ENCODE peak calls at places on chromosomes 16 and 17, in nine cellular contexts. One of them, this sample, is unnamed.
A peak's percentile ranks its signal among the peaks of the same experiment; 100 is the strongest.

GRCh38 chr17:74454197-74455024 is 12.0 kb upstream of the CD300A start:
- DNase-seq in activated CD4-positive, CD25-positive, alpha-beta regulatory T cell: no peak
- DNase-seq in activated CD4-positive, alpha-beta memory T cell treated with anti-CD3 and anti-CD28 coated beads, Interleukin-2, amount 10 ng/mL, durations not matched to agents 7 days and 5 days: no peak
- DNase-seq in amniotic epithelial cell: peak; percentile 55
- DNase-seq in Peyer's patch: no peak
- DNase-seq in left cardiac atrium: peak; percentile 94
- DNase-seq in aorta: peak; percentile 96
- DNase-seq in LoVo: no peak
- DNase-seq in activated CD4-positive, alpha-beta T cell treated with anti-CD3 and anti-CD28 coated beads for 48 hours: no peak
- DNase-seq in this sample: peak; percentile 66

GRCh38 chr17:50931003-50931878 is 65.1 kb upstream of the TOB1 start:
- DNase-seq in activated CD4-positive, alpha-beta memory T cell treated with anti-CD3 and anti-CD28 coated beads, Interleukin-2, amount 10 ng/mL, durations not matched to agents 7 days and 5 days: peak; percentile 53
- DNase-seq in left cardiac atrium: peak; percentile 91
- DNase-seq in amniotic epithelial cell: peak; percentile 90
- DNase-seq in activated CD4-positive, alpha-beta T cell treated with anti-CD3 and anti-CD28 coated beads for 48 hours: peak; percentile 53
- DNase-seq in LoVo: no peak
- DNase-seq in activated CD4-positive, CD25-positive, alpha-beta regulatory T cell: peak; percentile 20
- DNase-seq in Peyer's patch: peak; percentile 49
- DNase-seq in aorta: peak; percentile 96
- DNase-seq in this sample: no peak

GRCh38 chr17:73616873-73617430 is 27.3 kb downstream of the SDK2 start:
- DNase-seq in activated CD4-positive, CD25-positive, alpha-beta regulatory T cell: no peak
- DNase-seq in activated CD4-positive, alpha-beta memory T cell treated with anti-CD3 and anti-CD28 coated beads, Interleukin-2, amount 10 ng/mL, durations not matched to agents 7 days and 5 days: no peak
- DNase-seq in amniotic epithelial cell: no peak
- DNase-seq in left cardiac atrium: no peak
- DNase-seq in activated CD4-positive, alpha-beta T cell treated with anti-CD3 and anti-CD28 coated beads for 48 hours: no peak
- DNase-seq in LoVo: no peak
- DNase-seq in aorta: no peak
- DNase-seq in Peyer's patch: no peak
- DNase-seq in this sample: no peak

GRCh38 chr17:72576289-72576759 is 455.5 kb downstream of the SOX9 start:
- DNase-seq in activated CD4-positive, alpha-beta memory T cell treated with anti-CD3 and anti-CD28 coated beads, Interleukin-2, amount 10 ng/mL, durations not matched to agents 7 days and 5 days: no peak
- DNase-seq in aorta: no peak
- DNase-seq in amniotic epithelial cell: no peak
- DNase-seq in left cardiac atrium: no peak
- DNase-seq in Peyer's patch: no peak
- DNase-seq in LoVo: no peak
- DNase-seq in activated CD4-positive, alpha-beta T cell treated with anti-CD3 and anti-CD28 coated beads for 48 hours: no peak
- DNase-seq in activated CD4-positive, CD25-positive, alpha-beta regulatory T cell: no peak
- DNase-seq in this sample: no peak

GRCh38 chr16:55323637-55324490 is at the start of gene IRX6:
- DNase-seq in aorta: peak; percentile 81
- DNase-seq in left cardiac atrium: no peak
- DNase-seq in amniotic epithelial cell: no peak
- DNase-seq in activated CD4-positive, alpha-beta memory T cell treated with anti-CD3 and anti-CD28 coated beads, Interleukin-2, amount 10 ng/mL, durations not matched to agents 7 days and 5 days: no peak
- DNase-seq in activated CD4-positive, CD25-positive, alpha-beta regulatory T cell: no peak
- DNase-seq in activated CD4-positive, alpha-beta T cell treated with anti-CD3 and anti-CD28 coated beads for 48 hours: no peak
- DNase-seq in Peyer's patch: no peak
- DNase-seq in LoVo: no peak
- DNase-seq in this sample: no peak

GRCh38 chr17:63700528-63701441 is 860 bp upstream of the LIMD2 start:
- DNase-seq in activated CD4-positive, alpha-beta memory T cell treated with anti-CD3 and anti-CD28 coated beads, Interleukin-2, amount 10 ng/mL, durations not matched to agents 7 days and 5 days: peak; percentile 65
- DNase-seq in aorta: peak; percentile 93
- DNase-seq in LoVo: no peak
- DNase-seq in activated CD4-positive, CD25-positive, alpha-beta regulatory T cell: peak; percentile 49
- DNase-seq in left cardiac atrium: peak; percentile 87
- DNase-seq in Peyer's patch: peak; percentile 66
- DNase-seq in activated CD4-positive, alpha-beta T cell treated with anti-CD3 and anti-CD28 coated beads for 48 hours: peak; percentile 65
- DNase-seq in amniotic epithelial cell: peak; percentile 49
- DNase-seq in this sample: no peak

GRCh38 chr17:40485851-40486512 is 15.4 kb downstream of the TNS4 start:
- DNase-seq in Peyer's patch: no peak
- DNase-seq in activated CD4-positive, alpha-beta memory T cell treated with anti-CD3 and anti-CD28 coated beads, Interleukin-2, amount 10 ng/mL, durations not matched to agents 7 days and 5 days: peak; percentile 34
- DNase-seq in amniotic epithelial cell: peak; percentile 100
- DNase-seq in activated CD4-positive, alpha-beta T cell treated with anti-CD3 and anti-CD28 coated beads for 48 hours: peak; percentile 52
- DNase-seq in LoVo: peak; percentile 53
- DNase-seq in left cardiac atrium: peak; percentile 57
- DNase-seq in activated CD4-positive, CD25-positive, alpha-beta regulatory T cell: no peak
- DNase-seq in aorta: no peak
- DNase-seq in this sample: peak; percentile 88

GRCh38 chr16:88759245-88759975 is 25.6 kb downstream of the PIEZO1 start:
- DNase-seq in LoVo: no peak
- DNase-seq in activated CD4-positive, CD25-positive, alpha-beta regulatory T cell: no peak
- DNase-seq in amniotic epithelial cell: peak; percentile 63
- DNase-seq in Peyer's patch: peak; percentile 64
- DNase-seq in left cardiac atrium: peak; percentile 75
- DNase-seq in activated CD4-positive, alpha-beta memory T cell treated with anti-CD3 and anti-CD28 coated beads, Interleukin-2, amount 10 ng/mL, durations not matched to agents 7 days and 5 days: peak; percentile 73
- DNase-seq in activated CD4-positive, alpha-beta T cell treated with anti-CD3 and anti-CD28 coated beads for 48 hours: peak; percentile 48
- DNase-seq in aorta: no peak
- DNase-seq in this sample: no peak

GRCh38 chr16:48126801-48127644 is 28.8 kb downstream of the ABCC12 start:
- DNase-seq in LoVo: no peak
- DNase-seq in amniotic epithelial cell: peak; percentile 100
- DNase-seq in activated CD4-positive, alpha-beta memory T cell treated with anti-CD3 and anti-CD28 coated beads, Interleukin-2, amount 10 ng/mL, durations not matched to agents 7 days and 5 days: no peak
- DNase-seq in activated CD4-positive, CD25-positive, alpha-beta regulatory T cell: no peak
- DNase-seq in aorta: no peak
- DNase-seq in left cardiac atrium: no peak
- DNase-seq in Peyer's patch: no peak
- DNase-seq in activated CD4-positive, alpha-beta T cell treated with anti-CD3 and anti-CD28 coated beads for 48 hours: no peak
- DNase-seq in this sample: no peak

GRCh38 chr17:14144513-14144912 is 75.2 kb downstream of the COX10 start:
- DNase-seq in left cardiac atrium: no peak
- DNase-seq in activated CD4-positive, alpha-beta T cell treated with anti-CD3 and anti-CD28 coated beads for 48 hours: no peak
- DNase-seq in activated CD4-positive, CD25-positive, alpha-beta regulatory T cell: no peak
- DNase-seq in aorta: no peak
- DNase-seq in amniotic epithelial cell: no peak
- DNase-seq in activated CD4-positive, alpha-beta memory T cell treated with anti-CD3 and anti-CD28 coated beads, Interleukin-2, amount 10 ng/mL, durations not matched to agents 7 days and 5 days: no peak
- DNase-seq in LoVo: no peak
- DNase-seq in Peyer's patch: no peak
- DNase-seq in this sample: no peak

GRCh38 chr17:32493581-32494513 is 7.1 kb downstream of the CDK5R1 start:
- DNase-seq in amniotic epithelial cell: no peak
- DNase-seq in activated CD4-positive, alpha-beta T cell treated with anti-CD3 and anti-CD28 coated beads for 48 hours: no peak
- DNase-seq in Peyer's patch: no peak
- DNase-seq in activated CD4-positive, alpha-beta memory T cell treated with anti-CD3 and anti-CD28 coated beads, Interleukin-2, amount 10 ng/mL, durations not matched to agents 7 days and 5 days: no peak
- DNase-seq in aorta: no peak
- DNase-seq in LoVo: no peak
- DNase-seq in left cardiac atrium: no peak
- DNase-seq in activated CD4-positive, CD25-positive, alpha-beta regulatory T cell: no peak
- DNase-seq in this sample: no peak

GRCh38 chr17:63433746-63434591 is 12.1 kb downstream of the CYB561 start:
- DNase-seq in aorta: peak; percentile 90
- DNase-seq in activated CD4-positive, alpha-beta T cell treated with anti-CD3 and anti-CD28 coated beads for 48 hours: no peak
- DNase-seq in amniotic epithelial cell: peak; percentile 90
- DNase-seq in Peyer's patch: no peak
- DNase-seq in activated CD4-positive, CD25-positive, alpha-beta regulatory T cell: no peak
- DNase-seq in activated CD4-positive, alpha-beta memory T cell treated with anti-CD3 and anti-CD28 coated beads, Interleukin-2, amount 10 ng/mL, durations not matched to agents 7 days and 5 days: no peak
- DNase-seq in LoVo: no peak
- DNase-seq in left cardiac atrium: peak; percentile 86
- DNase-seq in this sample: no peak

GRCh38 chr17:38428643-38429371 is 543 bp downstream of the ARHGAP23 start:
- DNase-seq in activated CD4-positive, alpha-beta T cell treated with anti-CD3 and anti-CD28 coated beads for 48 hours: no peak
- DNase-seq in amniotic epithelial cell: peak; percentile 79
- DNase-seq in Peyer's patch: no peak
- DNase-seq in LoVo: no peak
- DNase-seq in activated CD4-positive, CD25-positive, alpha-beta regulatory T cell: no peak
- DNase-seq in left cardiac atrium: peak; percentile 73
- DNase-seq in activated CD4-positive, alpha-beta memory T cell treated with anti-CD3 and anti-CD28 coated beads, Interleukin-2, amount 10 ng/mL, durations not matched to agents 7 days and 5 days: peak; percentile 29
- DNase-seq in aorta: peak; percentile 93
- DNase-seq in this sample: no peak

GRCh38 chr16:20833081-20833480 is 26.8 kb downstream of the REXO5 start:
- DNase-seq in activated CD4-positive, CD25-positive, alpha-beta regulatory T cell: no peak
- DNase-seq in aorta: no peak
- DNase-seq in amniotic epithelial cell: no peak
- DNase-seq in activated CD4-positive, alpha-beta T cell treated with anti-CD3 and anti-CD28 coated beads for 48 hours: no peak
- DNase-seq in Peyer's patch: no peak
- DNase-seq in left cardiac atrium: no peak
- DNase-seq in activated CD4-positive, alpha-beta memory T cell treated with anti-CD3 and anti-CD28 coated beads, Interleukin-2, amount 10 ng/mL, durations not matched to agents 7 days and 5 days: no peak
- DNase-seq in LoVo: no peak
- DNase-seq in this sample: no peak

GRCh38 chr17:66747561-66748275 is 87.2 kb upstream of the CACNG5 start:
- DNase-seq in LoVo: no peak
- DNase-seq in activated CD4-positive, CD25-positive, alpha-beta regulatory T cell: no peak
- DNase-seq in Peyer's patch: no peak
- DNase-seq in amniotic epithelial cell: peak; percentile 80
- DNase-seq in activated CD4-positive, alpha-beta T cell treated with anti-CD3 and anti-CD28 coated beads for 48 hours: no peak
- DNase-seq in left cardiac atrium: no peak
- DNase-seq in activated CD4-positive, alpha-beta memory T cell treated with anti-CD3 and anti-CD28 coated beads, Interleukin-2, amount 10 ng/mL, durations not matched to agents 7 days and 5 days: no peak
- DNase-seq in aorta: no peak
- DNase-seq in this sample: no peak

GRCh38 chr17:66654764-66655163 is 180.2 kb upstream of the CACNG5 start:
- DNase-seq in aorta: no peak
- DNase-seq in activated CD4-positive, CD25-positive, alpha-beta regulatory T cell: no peak
- DNase-seq in amniotic epithelial cell: no peak
- DNase-seq in Peyer's patch: no peak
- DNase-seq in activated CD4-positive, alpha-beta memory T cell treated with anti-CD3 and anti-CD28 coated beads, Interleukin-2, amount 10 ng/mL, durations not matched to agents 7 days and 5 days: no peak
- DNase-seq in activated CD4-positive, alpha-beta T cell treated with anti-CD3 and anti-CD28 coated beads for 48 hours: no peak
- DNase-seq in LoVo: no peak
- DNase-seq in left cardiac atrium: no peak
- DNase-seq in this sample: no peak

GRCh38 chr16:66588981-66589713 is 9.9 kb downstream of the CMTM2 start:
- DNase-seq in activated CD4-positive, alpha-beta memory T cell treated with anti-CD3 and anti-CD28 coated beads, Interleukin-2, amount 10 ng/mL, durations not matched to agents 7 days and 5 days: peak; percentile 81
- DNase-seq in activated CD4-positive, CD25-positive, alpha-beta regulatory T cell: peak; percentile 45
- DNase-seq in Peyer's patch: peak; percentile 68
- DNase-seq in amniotic epithelial cell: peak; percentile 53
- DNase-seq in activated CD4-positive, alpha-beta T cell treated with anti-CD3 and anti-CD28 coated beads for 48 hours: peak; percentile 77
- DNase-seq in aorta: no peak
- DNase-seq in left cardiac atrium: no peak
- DNase-seq in LoVo: no peak
- DNase-seq in this sample: no peak

GRCh38 chr16:49483651-49484451 is 110.2 kb downstream of the C16orf78 start:
- DNase-seq in activated CD4-positive, alpha-beta memory T cell treated with anti-CD3 and anti-CD28 coated beads, Interleukin-2, amount 10 ng/mL, durations not matched to agents 7 days and 5 days: no peak
- DNase-seq in amniotic epithelial cell: no peak
- DNase-seq in activated CD4-positive, CD25-positive, alpha-beta regulatory T cell: no peak
- DNase-seq in activated CD4-positive, alpha-beta T cell treated with anti-CD3 and anti-CD28 coated beads for 48 hours: no peak
- DNase-seq in Peyer's patch: no peak
- DNase-seq in LoVo: no peak
- DNase-seq in aorta: no peak
- DNase-seq in left cardiac atrium: no peak
- DNase-seq in this sample: no peak

GRCh38 chr17:48052956-48053757 is 5.0 kb downstream of the NFE2L1 start:
- DNase-seq in Peyer's patch: no peak
- DNase-seq in activated CD4-positive, alpha-beta T cell treated with anti-CD3 and anti-CD28 coated beads for 48 hours: no peak
- DNase-seq in LoVo: no peak
- DNase-seq in activated CD4-positive, CD25-positive, alpha-beta regulatory T cell: no peak
- DNase-seq in left cardiac atrium: peak; percentile 85
- DNase-seq in amniotic epithelial cell: peak; percentile 80
- DNase-seq in aorta: no peak
- DNase-seq in activated CD4-positive, alpha-beta memory T cell treated with anti-CD3 and anti-CD28 coated beads, Interleukin-2, amount 10 ng/mL, durations not matched to agents 7 days and 5 days: no peak
- DNase-seq in this sample: no peak

GRCh38 chr16:78543066-78543465 is 443.6 kb downstream of the WWOX start:
- DNase-seq in amniotic epithelial cell: no peak
- DNase-seq in activated CD4-positive, alpha-beta T cell treated with anti-CD3 and anti-CD28 coated beads for 48 hours: no peak
- DNase-seq in activated CD4-positive, CD25-positive, alpha-beta regulatory T cell: no peak
- DNase-seq in Peyer's patch: no peak
- DNase-seq in LoVo: no peak
- DNase-seq in left cardiac atrium: no peak
- DNase-seq in aorta: no peak
- DNase-seq in activated CD4-positive, alpha-beta memory T cell treated with anti-CD3 and anti-CD28 coated beads, Interleukin-2, amount 10 ng/mL, durations not matched to agents 7 days and 5 days: no peak
- DNase-seq in this sample: no peak

GRCh38 chr16:6193718-6194117 is 1096.1 kb upstream of the EEF2KMT start:
- DNase-seq in aorta: no peak
- DNase-seq in activated CD4-positive, alpha-beta memory T cell treated with anti-CD3 and anti-CD28 coated beads, Interleukin-2, amount 10 ng/mL, durations not matched to agents 7 days and 5 days: no peak
- DNase-seq in activated CD4-positive, alpha-beta T cell treated with anti-CD3 and anti-CD28 coated beads for 48 hours: no peak
- DNase-seq in amniotic epithelial cell: no peak
- DNase-seq in left cardiac atrium: no peak
- DNase-seq in LoVo: no peak
- DNase-seq in activated CD4-positive, CD25-positive, alpha-beta regulatory T cell: no peak
- DNase-seq in Peyer's patch: no peak
- DNase-seq in this sample: no peak

GRCh38 chr17:27569257-27569722 is 61.7 kb upstream of the LGALS9 start:
- DNase-seq in activated CD4-positive, CD25-positive, alpha-beta regulatory T cell: no peak
- DNase-seq in activated CD4-positive, alpha-beta T cell treated with anti-CD3 and anti-CD28 coated beads for 48 hours: peak; percentile 76
- DNase-seq in Peyer's patch: peak; percentile 27
- DNase-seq in LoVo: peak; percentile 27
- DNase-seq in amniotic epithelial cell: peak; percentile 48
- DNase-seq in left cardiac atrium: no peak
- DNase-seq in activated CD4-positive, alpha-beta memory T cell treated with anti-CD3 and anti-CD28 coated beads, Interleukin-2, amount 10 ng/mL, durations not matched to agents 7 days and 5 days: peak; percentile 62
- DNase-seq in aorta: no peak
- DNase-seq in this sample: no peak

GRCh38 chr16:83738926-83739503 is 68.8 kb upstream of the HSBP1 start:
- DNase-seq in LoVo: no peak
- DNase-seq in activated CD4-positive, alpha-beta memory T cell treated with anti-CD3 and anti-CD28 coated beads, Interleukin-2, amount 10 ng/mL, durations not matched to agents 7 days and 5 days: no peak
- DNase-seq in activated CD4-positive, CD25-positive, alpha-beta regulatory T cell: no peak
- DNase-seq in activated CD4-positive, alpha-beta T cell treated with anti-CD3 and anti-CD28 coated beads for 48 hours: no peak
- DNase-seq in left cardiac atrium: no peak
- DNase-seq in Peyer's patch: no peak
- DNase-seq in aorta: no peak
- DNase-seq in amniotic epithelial cell: peak; percentile 9
- DNase-seq in this sample: no peak

GRCh38 chr16:81140930-81141780 is 45.0 kb upstream of the GCSH start:
- DNase-seq in amniotic epithelial cell: no peak
- DNase-seq in activated CD4-positive, CD25-positive, alpha-beta regulatory T cell: no peak
- DNase-seq in LoVo: no peak
- DNase-seq in aorta: no peak
- DNase-seq in left cardiac atrium: no peak
- DNase-seq in Peyer's patch: no peak
- DNase-seq in activated CD4-positive, alpha-beta memory T cell treated with anti-CD3 and anti-CD28 coated beads, Interleukin-2, amount 10 ng/mL, durations not matched to agents 7 days and 5 days: no peak
- DNase-seq in activated CD4-positive, alpha-beta T cell treated with anti-CD3 and anti-CD28 coated beads for 48 hours: peak; percentile 28
- DNase-seq in this sample: peak; percentile 45

GRCh38 chr16:31451681-31452351 is 7.5 kb upstream of the ARMC5 start:
- DNase-seq in activated CD4-positive, CD25-positive, alpha-beta regulatory T cell: no peak
- DNase-seq in activated CD4-positive, alpha-beta memory T cell treated with anti-CD3 and anti-CD28 coated beads, Interleukin-2, amount 10 ng/mL, durations not matched to agents 7 days and 5 days: no peak
- DNase-seq in left cardiac atrium: peak; percentile 66
- DNase-seq in LoVo: peak; percentile 43
- DNase-seq in amniotic epithelial cell: peak; percentile 84
- DNase-seq in Peyer's patch: no peak
- DNase-seq in activated CD4-positive, alpha-beta T cell treated with anti-CD3 and anti-CD28 coated beads for 48 hours: peak; percentile 41
- DNase-seq in aorta: peak; percentile 81
- DNase-seq in this sample: peak; percentile 65